ENCODE peak calls at places on chromosomes 12 and 14, in six cellular contexts. G is neural crest cell, V is fibroblast of the aortic adventitia, M is GM23338, K is MM.1S, E is foreskin fibroblast. J is an unnamed sample.

GRCh38 chr12:109625131-109625559 is 51.6 kb downstream of the MVK start:
- DNase-seq in K (no peak), V (peak), E (peak), G (no peak), M (no peak), J (no peak)

GRCh38 chr14:77761205-77761931 is 412 bp upstream of the SNW1 start:
- DNase-seq in G (peak), M (peak), K (no peak), E (peak), V (peak), J (peak)

GRCh38 chr14:51544901-51545300 is 106.8 kb upstream of the FRMD6 start:
- DNase-seq in M (no peak), K (no peak), E (no peak), V (no peak), G (no peak), J (no peak)

GRCh38 chr12:90322006-90322405 is 613.4 kb upstream of the ATP2B1 start:
- DNase-seq in K (no peak), V (peak), M (no peak), E (peak), G (no peak), J (no peak)

GRCh38 chr12:95326450-95326849 is 108.8 kb downstream of the VEZT start:
- DNase-seq in V (peak), G (no peak), M (no peak), K (no peak), E (peak), J (no peak)

GRCh38 chr12:130076752-130077151 is 85.5 kb upstream of the FZD10 start:
- DNase-seq in M (no peak), E (no peak), V (no peak), G (no peak), K (no peak), J (no peak)

GRCh38 chr14:29906256-29906885 is 21.3 kb downstream of the PRKD1 start:
- DNase-seq in M (no peak), G (no peak), K (no peak), E (peak), V (peak), J (no peak)

GRCh38 chr12:48029811-48030650 is 25.8 kb upstream of the COL2A1 start:
- DNase-seq in G (no peak), V (no peak), M (no peak), K (no peak), E (no peak), J (no peak)

GRCh38 chr12:94667031-94667540 is 16.7 kb upstream of the TMCC3 start:
- DNase-seq in G (no peak), V (no peak), K (no peak), E (no peak), M (no peak), J (no peak)

GRCh38 chr12:111056618-111057521 is 136.5 kb upstream of the MYL2 start:
- DNase-seq in G (no peak), M (no peak), V (no peak), K (no peak), E (no peak), J (no peak)

GRCh38 chr14:50340945-50341344 is 28.8 kb downstream of the DMAC2L start:
- DNase-seq in V (no peak), M (peak), G (no peak), K (no peak), E (no peak), J (no peak)

GRCh38 chr12:56220611-56221232 is 1.0 kb downstream of the RNF41 start:
- DNase-seq in G (no peak), K (peak), M (peak), E (peak), V (peak), J (no peak)

GRCh38 chr14:103072595-103073366 is 11.2 kb upstream of the LBHD2 start:
- DNase-seq in E (peak), M (no peak), V (no peak), G (no peak), K (no peak), J (no peak)

GRCh38 chr12:79455314-79455713 is 235.4 kb downstream of the PAWR start:
- DNase-seq in V (peak), E (peak), G (no peak), M (no peak), K (no peak), J (no peak)

GRCh38 chr12:115794659-115795081 is 482.8 kb downstream of the MED13L start:
- DNase-seq in M (peak), E (no peak), G (no peak), K (no peak), V (no peak), J (no peak)

GRCh38 chr12:17992002-17992656 is 97.9 kb downstream of the RERGL start:
- DNase-seq in M (peak), K (peak), E (peak), V (peak), G (peak), J (peak)

GRCh38 chr14:34362625-34363251 is 99.3 kb downstream of the SPTSSA start:
- DNase-seq in V (peak), E (no peak), M (no peak), G (no peak), K (no peak), J (no peak)

GRCh38 chr14:34364201-34364600 is 97.8 kb downstream of the SPTSSA start:
- DNase-seq in G (no peak), M (no peak), E (no peak), V (no peak), K (no peak), J (no peak)

GRCh38 chr14:34363733-34364134 is 98.3 kb downstream of the SPTSSA start:
- DNase-seq in G (no peak), M (no peak), K (no peak), E (no peak), V (peak), J (no peak)

GRCh38 chr14:34368115-34368970 is 93.7 kb downstream of the SPTSSA start:
- DNase-seq in K (no peak), E (peak), V (peak), G (no peak), M (no peak), J (no peak)

DNA sequence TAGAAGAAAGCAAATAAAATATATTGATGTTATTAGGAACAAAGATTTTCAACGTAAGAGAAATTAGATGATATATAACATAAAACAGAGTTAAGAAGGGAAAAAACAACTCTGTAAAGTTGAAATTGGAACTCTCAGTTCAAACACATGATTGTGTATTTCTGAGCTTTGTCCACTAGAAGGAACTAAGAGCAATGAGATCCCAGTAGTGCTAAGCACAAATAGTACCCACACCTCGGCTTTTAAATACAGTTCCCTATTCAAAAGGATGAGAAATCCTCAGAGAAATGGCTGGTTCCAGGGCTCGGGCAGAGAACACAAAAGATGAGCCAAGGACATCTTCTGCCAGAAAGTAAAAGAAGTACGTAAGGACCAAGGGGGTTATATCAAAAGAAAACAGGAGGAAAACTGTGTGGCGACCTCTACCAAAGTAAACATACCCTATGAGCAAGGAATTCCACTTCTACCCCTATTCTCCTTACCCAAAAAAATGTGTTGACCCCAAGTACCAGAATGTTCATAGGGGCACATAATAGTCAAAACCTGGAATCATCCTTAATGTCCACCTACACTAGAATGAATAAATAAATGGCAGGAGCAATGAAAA is 96.6 kb downstream of the SPTSSA start:
- DNase-seq in M (peak), K (no peak), V (peak), G (no peak), E (peak), J (no peak)
- TF ChIP-seq CTCF in M (peak), K (no peak), V (peak), G (peak), E (peak), J (no peak)

DNA sequence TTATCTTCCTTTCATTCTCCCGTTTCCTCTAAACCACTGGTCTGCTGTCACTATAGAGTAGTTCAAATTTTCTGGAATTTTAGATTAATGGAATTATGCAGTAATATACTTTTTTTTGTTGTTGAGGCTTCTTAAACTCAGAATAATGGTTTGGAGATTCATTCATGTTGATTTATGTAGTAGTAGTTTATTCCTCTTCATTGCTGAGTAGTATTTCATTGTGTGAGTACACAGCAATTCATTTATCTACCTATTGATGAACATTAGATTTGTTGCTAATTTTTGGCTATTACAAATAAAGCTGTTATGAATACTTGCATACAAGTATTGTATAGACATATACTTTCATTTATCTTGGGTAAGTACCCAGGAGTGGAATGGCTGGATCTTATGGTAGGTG is 7.2 kb downstream of the RASSF8 start:
- DNase-seq in E (no peak), K (no peak), V (no peak), M (no peak), G (no peak), J (no peak)
- TF ChIP-seq CTCF in E (no peak), K (no peak), V (no peak), M (no peak), G (no peak), J (no peak)

DNA sequence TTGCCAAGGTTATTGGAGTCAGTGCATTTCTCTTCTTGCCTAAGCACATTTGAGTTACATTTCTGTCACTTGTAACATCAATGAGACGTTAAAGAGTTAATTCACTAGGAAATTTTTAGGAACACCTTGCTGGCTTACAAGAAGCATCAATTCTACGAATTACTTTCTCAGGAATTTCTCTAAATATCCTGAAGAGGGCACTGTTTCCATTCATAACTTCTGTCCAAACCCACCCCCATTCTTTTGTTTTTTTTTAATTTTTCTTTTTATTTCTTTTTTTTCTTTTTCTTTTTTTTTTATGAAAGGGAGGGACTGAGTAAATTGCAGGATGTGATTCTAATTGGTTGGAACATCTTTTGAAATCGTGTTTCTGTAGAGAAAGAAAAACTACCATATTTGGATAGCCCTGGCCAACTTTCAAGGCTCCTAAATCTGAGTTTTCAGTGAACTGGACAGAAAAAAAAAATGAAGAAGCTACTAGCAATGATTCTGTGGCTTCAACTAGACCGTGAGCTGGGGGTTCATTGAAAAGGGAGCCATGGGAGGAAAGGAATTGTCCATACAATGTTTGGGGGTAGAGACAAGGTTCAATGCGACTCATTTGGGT is 285.3 kb downstream of the DAD1 start:
- DNase-seq in E (peak), M (peak), K (no peak), V (peak), G (no peak), J (no peak)
- TF ChIP-seq CTCF in E (peak), M (peak), K (peak), V (peak), G (peak), J (peak)

DNA sequence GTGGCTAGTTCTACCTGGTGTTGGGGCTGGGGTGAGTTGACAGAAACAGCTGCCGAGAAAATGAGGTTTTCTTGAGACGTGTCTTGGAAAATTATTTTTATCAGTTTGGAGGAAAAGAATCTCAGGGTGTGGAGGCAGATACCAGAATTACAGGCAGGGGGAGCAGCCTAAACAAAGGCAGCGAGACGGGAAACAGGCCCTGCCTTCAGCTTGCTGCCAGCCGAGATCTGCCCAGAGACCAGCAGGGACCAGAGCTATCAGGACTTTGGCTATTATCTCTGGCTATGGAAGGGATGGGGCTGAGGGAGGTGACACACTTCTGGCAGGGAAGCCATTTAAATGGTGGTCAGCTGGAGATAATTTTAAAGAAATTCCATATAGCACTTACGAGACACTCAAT is 25.7 kb downstream of the SYNDIG1L start:
- DNase-seq in V (peak), G (no peak), E (peak), K (no peak), M (peak), J (peak)
- TF ChIP-seq CTCF in V (peak), G (no peak), E (peak), K (no peak), M (peak), J (no peak)

GRCh38 chr12:108234155-108234554 is 105.0 kb downstream of the CMKLR1 start:
- DNase-seq in M (no peak), E (no peak), K (no peak), G (no peak), V (no peak), J (peak)
- TF ChIP-seq CTCF in M (no peak), E (no peak), K (no peak), G (peak), V (no peak), J (no peak)

GRCh38 chr14:104107611-104108569 is 22.4 kb downstream of the ASPG start:
- DNase-seq in K (no peak), G (no peak), E (no peak), V (no peak), M (no peak), J (no peak)
- TF ChIP-seq CTCF in K (no peak), G (no peak), E (no peak), V (no peak), M (no peak), J (no peak)

GRCh38 chr12:50951112-50951511 is 1.2 kb upstream of the HIGD1C start:
- DNase-seq in E (no peak), M (no peak), V (no peak), K (no peak), G (no peak), J (no peak)

GRCh38 chr12:50960130-50960529 is 7.8 kb downstream of the HIGD1C start:
- DNase-seq in E (peak), G (no peak), V (peak), K (peak), M (no peak), J (no peak)

GRCh38 chr12:50955288-50955687 is 2.9 kb downstream of the HIGD1C start:
- DNase-seq in M (no peak), K (no peak), G (no peak), E (no peak), V (no peak), J (no peak)

GRCh38 chr12:50952510-50952909 is at the start of gene HIGD1C:
- DNase-seq in E (no peak), K (no peak), V (no peak), M (peak), G (no peak), J (no peak)

GRCh38 chr12:50955697-50956096 is 3.4 kb downstream of the HIGD1C start:
- DNase-seq in V (no peak), M (no peak), E (no peak), G (no peak), K (no peak), J (no peak)
- TF ChIP-seq CTCF in V (no peak), M (no peak), E (no peak), G (no peak), K (no peak), J (no peak)

DNA sequence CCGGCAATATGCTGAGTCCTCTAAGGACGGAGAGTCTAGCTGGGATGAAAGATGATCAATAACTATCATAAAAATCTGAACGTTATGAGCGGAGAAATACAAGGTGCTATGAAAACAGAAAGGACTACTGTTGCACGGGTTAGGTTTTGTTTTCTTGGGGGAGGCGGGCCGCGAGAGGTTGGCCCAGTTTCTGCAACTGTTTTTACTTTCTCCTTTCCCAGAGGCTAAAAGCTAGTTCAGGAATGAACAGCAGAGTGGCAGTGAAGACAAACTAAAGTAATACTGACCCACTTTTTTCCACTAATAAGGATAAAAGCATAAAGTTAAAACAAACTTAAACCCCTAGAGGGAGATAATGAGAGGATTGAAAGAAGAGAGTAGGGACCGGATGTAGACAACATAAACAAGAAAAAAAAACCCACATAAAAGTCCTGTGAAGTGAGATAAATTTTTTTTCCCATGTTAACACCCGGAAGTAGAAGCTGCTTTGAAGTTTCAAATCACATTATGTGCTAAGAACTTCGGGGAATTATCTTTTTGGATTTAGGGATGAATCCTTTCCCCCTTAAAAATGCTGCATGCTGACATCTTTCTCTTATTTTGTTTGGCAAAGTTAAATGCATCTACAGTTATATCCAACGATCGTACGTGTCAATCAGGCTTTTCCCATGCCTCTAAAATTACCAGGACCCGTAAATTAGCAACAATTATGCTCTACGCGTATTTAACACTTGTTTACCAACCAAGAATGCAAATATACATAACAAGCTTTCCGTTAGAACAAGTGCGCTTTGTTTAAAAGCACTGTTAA is 1.0 kb upstream of the CDK17 start:
- DNase-seq in E (peak), M (peak), V (peak), K (peak), G (no peak), J (peak)
- TF ChIP-seq CTCF in E (peak), M (peak), V (peak), K (peak), G (peak), J (no peak)

DNA sequence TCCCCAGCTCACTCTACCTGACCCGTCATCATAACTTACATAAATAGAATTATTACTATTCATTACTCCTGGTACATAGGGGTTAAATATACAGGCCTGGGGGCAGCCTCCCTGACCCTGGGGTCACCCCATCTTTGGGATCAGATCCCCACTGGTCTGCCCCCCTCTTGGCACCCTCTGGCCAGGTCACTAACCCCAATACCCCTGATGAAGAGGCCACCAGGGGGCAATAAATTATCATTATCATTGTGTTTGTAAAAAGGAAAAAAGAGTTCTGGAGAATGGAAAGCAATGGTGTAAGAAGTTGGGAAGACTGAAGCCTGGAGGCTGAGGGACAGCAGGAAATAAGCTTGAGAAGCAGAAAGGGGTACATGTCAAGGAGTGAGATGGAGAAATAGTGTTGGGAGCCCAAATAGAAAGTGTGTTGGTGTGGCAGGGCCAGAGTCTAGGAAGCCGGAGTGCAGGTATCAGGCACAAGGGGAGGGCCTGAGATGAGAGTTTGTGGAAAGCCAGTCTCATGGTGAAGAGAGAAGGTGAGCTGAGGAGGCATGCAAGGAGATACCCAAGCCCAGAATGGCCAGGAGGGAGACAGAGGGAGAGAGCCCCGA is 6.1 kb upstream of the AAAS start:
- DNase-seq in G (no peak), K (no peak), V (peak), M (peak), E (peak), J (no peak)
- TF ChIP-seq CTCF in G (peak), K (peak), V (peak), M (peak), E (peak), J (peak)

GRCh38 chr12:23944067-23944466 is 5.4 kb downstream of the SOX5 start:
- DNase-seq in G (no peak), V (no peak), M (peak), K (no peak), E (no peak), J (no peak)

GRCh38 chr12:23949212-23950010 is at the start of gene SOX5:
- DNase-seq in V (peak), K (peak), M (peak), E (no peak), G (peak), J (peak)

GRCh38 chr12:23945249-23945648 is 4.2 kb downstream of the SOX5 start:
- DNase-seq in K (no peak), G (no peak), M (no peak), V (no peak), E (no peak), J (no peak)

GRCh38 chr12:23950011-23950774 is 723 bp upstream of the SOX5 start:
- DNase-seq in E (no peak), G (peak), V (peak), M (peak), K (no peak), J (peak)

DNA sequence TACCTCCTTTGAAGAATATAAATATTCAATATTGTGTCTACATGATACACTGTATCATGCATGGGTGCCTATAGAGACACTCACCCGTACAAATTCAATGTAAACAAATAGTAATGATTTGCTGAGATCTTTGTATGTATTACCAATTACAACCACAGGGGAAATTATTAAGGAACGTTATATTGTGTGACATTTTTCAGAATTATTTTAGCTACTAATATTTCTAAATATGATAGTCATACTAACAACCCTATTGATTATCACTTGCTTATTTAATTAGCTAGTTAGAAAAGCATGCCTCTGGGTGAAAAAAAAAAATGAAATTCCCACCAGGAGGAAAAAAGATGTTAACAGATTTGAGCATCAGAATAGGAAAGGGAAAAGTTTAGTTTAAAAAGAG is 2.1 kb downstream of the SOX5 start:
- DNase-seq in V (no peak), G (no peak), K (no peak), M (no peak), E (no peak), J (no peak)
- TF ChIP-seq CTCF in V (no peak), G (peak), K (peak), M (peak), E (no peak), J (peak)